ENCODE peak calls at places on chromosomes 13 and 19, in five cellular contexts. One of them, this sample, is unnamed.

GRCh38 chr13:75402787-75403186 is 79.2 kb downstream of the TBC1D4 start:
- DNase-seq in stimulated activated CD8-positive, alpha-beta memory T cell treated with anti-CD3 and anti-CD28 coated beads, Interleukin-4, amount 100 ng/mL, for 1 hour: no peak
- DNase-seq in cardiac fibroblast: no peak
- DNase-seq in heart right ventricle: peak
- DNase-seq in T-cell: no peak
- DNase-seq in this sample: no peak

GRCh38 chr13:53683146-53683545 is 654.5 kb downstream of the OLFM4 start:
- DNase-seq in stimulated activated CD8-positive, alpha-beta memory T cell treated with anti-CD3 and anti-CD28 coated beads, Interleukin-4, amount 100 ng/mL, for 1 hour: no peak
- DNase-seq in cardiac fibroblast: no peak
- DNase-seq in heart right ventricle: no peak
- DNase-seq in T-cell: no peak
- DNase-seq in this sample: no peak

GRCh38 chr19:44451687-44452086 is 3.4 kb upstream of the ZNF229 start:
- DNase-seq in stimulated activated CD8-positive, alpha-beta memory T cell treated with anti-CD3 and anti-CD28 coated beads, Interleukin-4, amount 100 ng/mL, for 1 hour: no peak
- DNase-seq in cardiac fibroblast: no peak
- DNase-seq in heart right ventricle: no peak
- DNase-seq in T-cell: no peak
- DNase-seq in this sample: no peak

GRCh38 chr13:50131998-50132936 is 117.0 kb downstream of the KCNRG start:
- DNase-seq in stimulated activated CD8-positive, alpha-beta memory T cell treated with anti-CD3 and anti-CD28 coated beads, Interleukin-4, amount 100 ng/mL, for 1 hour: no peak
- DNase-seq in cardiac fibroblast: no peak
- DNase-seq in heart right ventricle: no peak
- DNase-seq in T-cell: no peak
- DNase-seq in this sample: no peak

GRCh38 chr13:112587359-112587766 is 590 bp downstream of the TUBGCP3 start:
- DNase-seq in stimulated activated CD8-positive, alpha-beta memory T cell treated with anti-CD3 and anti-CD28 coated beads, Interleukin-4, amount 100 ng/mL, for 1 hour: peak
- DNase-seq in cardiac fibroblast: peak
- DNase-seq in heart right ventricle: peak
- DNase-seq in T-cell: peak
- DNase-seq in this sample: peak

GRCh38 chr13:29844441-29844840 is 6.0 kb downstream of the UBL3 start:
- DNase-seq in stimulated activated CD8-positive, alpha-beta memory T cell treated with anti-CD3 and anti-CD28 coated beads, Interleukin-4, amount 100 ng/mL, for 1 hour: no peak
- DNase-seq in cardiac fibroblast: no peak
- DNase-seq in heart right ventricle: no peak
- DNase-seq in T-cell: no peak
- DNase-seq in this sample: peak

GRCh38 chr13:24071423-24072075 is 89.0 kb upstream of the SPATA13 start:
- DNase-seq in stimulated activated CD8-positive, alpha-beta memory T cell treated with anti-CD3 and anti-CD28 coated beads, Interleukin-4, amount 100 ng/mL, for 1 hour: no peak
- DNase-seq in cardiac fibroblast: peak
- DNase-seq in heart right ventricle: no peak
- DNase-seq in T-cell: no peak
- DNase-seq in this sample: no peak

GRCh38 chr19:41753936-41754529 is 1.3 kb upstream of the CEACAM6 start:
- DNase-seq in stimulated activated CD8-positive, alpha-beta memory T cell treated with anti-CD3 and anti-CD28 coated beads, Interleukin-4, amount 100 ng/mL, for 1 hour: peak
- DNase-seq in cardiac fibroblast: peak
- DNase-seq in heart right ventricle: peak
- DNase-seq in T-cell: peak
- DNase-seq in this sample: peak

GRCh38 chr19:1469936-1470863 is 8.8 kb downstream of the C19orf25 start:
- DNase-seq in stimulated activated CD8-positive, alpha-beta memory T cell treated with anti-CD3 and anti-CD28 coated beads, Interleukin-4, amount 100 ng/mL, for 1 hour: no peak
- DNase-seq in cardiac fibroblast: no peak
- DNase-seq in heart right ventricle: peak
- DNase-seq in T-cell: peak
- DNase-seq in this sample: no peak

GRCh38 chr19:16957151-16957662 is 68.4 kb downstream of the F2RL3 start:
- DNase-seq in stimulated activated CD8-positive, alpha-beta memory T cell treated with anti-CD3 and anti-CD28 coated beads, Interleukin-4, amount 100 ng/mL, for 1 hour: no peak
- DNase-seq in cardiac fibroblast: peak
- DNase-seq in heart right ventricle: no peak
- DNase-seq in T-cell: no peak
- DNase-seq in this sample: no peak

GRCh38 chr19:35232912-35233311 is 4.4 kb upstream of the FAM187B start:
- DNase-seq in stimulated activated CD8-positive, alpha-beta memory T cell treated with anti-CD3 and anti-CD28 coated beads, Interleukin-4, amount 100 ng/mL, for 1 hour: no peak
- DNase-seq in cardiac fibroblast: no peak
- DNase-seq in heart right ventricle: no peak
- DNase-seq in T-cell: no peak
- DNase-seq in this sample: no peak

GRCh38 chr19:6101291-6101690 is 9.0 kb downstream of the RFX2 start:
- DNase-seq in stimulated activated CD8-positive, alpha-beta memory T cell treated with anti-CD3 and anti-CD28 coated beads, Interleukin-4, amount 100 ng/mL, for 1 hour: no peak
- DNase-seq in cardiac fibroblast: no peak
- DNase-seq in heart right ventricle: no peak
- DNase-seq in T-cell: no peak
- DNase-seq in this sample: no peak

GRCh38 chr13:110301606-110302131 is 5.3 kb downstream of the COL4A1 start:
- DNase-seq in stimulated activated CD8-positive, alpha-beta memory T cell treated with anti-CD3 and anti-CD28 coated beads, Interleukin-4, amount 100 ng/mL, for 1 hour: no peak
- DNase-seq in cardiac fibroblast: peak
- DNase-seq in heart right ventricle: no peak
- DNase-seq in T-cell: no peak
- DNase-seq in this sample: peak

GRCh38 chr13:41458187-41458938 is 1.0 kb downstream of the RGCC start:
- DNase-seq in stimulated activated CD8-positive, alpha-beta memory T cell treated with anti-CD3 and anti-CD28 coated beads, Interleukin-4, amount 100 ng/mL, for 1 hour: no peak
- DNase-seq in cardiac fibroblast: no peak
- DNase-seq in heart right ventricle: no peak
- DNase-seq in T-cell: peak
- DNase-seq in this sample: no peak

GRCh38 chr19:18233224-18233825 is 7.1 kb upstream of the PDE4C start:
- DNase-seq in stimulated activated CD8-positive, alpha-beta memory T cell treated with anti-CD3 and anti-CD28 coated beads, Interleukin-4, amount 100 ng/mL, for 1 hour: no peak
- DNase-seq in cardiac fibroblast: peak
- DNase-seq in heart right ventricle: no peak
- DNase-seq in T-cell: no peak
- DNase-seq in this sample: peak

GRCh38 chr19:34555447-34555846 is 73.9 kb downstream of the WTIP start:
- DNase-seq in stimulated activated CD8-positive, alpha-beta memory T cell treated with anti-CD3 and anti-CD28 coated beads, Interleukin-4, amount 100 ng/mL, for 1 hour: no peak
- DNase-seq in cardiac fibroblast: peak
- DNase-seq in heart right ventricle: no peak
- DNase-seq in T-cell: no peak
- DNase-seq in this sample: no peak

GRCh38 chr19:29256516-29256915 is 43.6 kb upstream of the UQCRFS1 start:
- DNase-seq in stimulated activated CD8-positive, alpha-beta memory T cell treated with anti-CD3 and anti-CD28 coated beads, Interleukin-4, amount 100 ng/mL, for 1 hour: no peak
- DNase-seq in cardiac fibroblast: no peak
- DNase-seq in heart right ventricle: no peak
- DNase-seq in T-cell: no peak
- DNase-seq in this sample: no peak

GRCh38 chr13:67146523-67147130 is 83.5 kb downstream of the PCDH9 start:
- DNase-seq in stimulated activated CD8-positive, alpha-beta memory T cell treated with anti-CD3 and anti-CD28 coated beads, Interleukin-4, amount 100 ng/mL, for 1 hour: no peak
- DNase-seq in cardiac fibroblast: peak
- DNase-seq in heart right ventricle: no peak
- DNase-seq in T-cell: no peak
- DNase-seq in this sample: no peak

GRCh38 chr13:39809466-39809865 is 154.0 kb downstream of the COG6 start:
- DNase-seq in stimulated activated CD8-positive, alpha-beta memory T cell treated with anti-CD3 and anti-CD28 coated beads, Interleukin-4, amount 100 ng/mL, for 1 hour: no peak
- DNase-seq in cardiac fibroblast: no peak
- DNase-seq in heart right ventricle: no peak
- DNase-seq in T-cell: no peak
- DNase-seq in this sample: no peak

GRCh38 chr19:17915940-17916593 is 16.7 kb upstream of the CCDC124 start:
- DNase-seq in stimulated activated CD8-positive, alpha-beta memory T cell treated with anti-CD3 and anti-CD28 coated beads, Interleukin-4, amount 100 ng/mL, for 1 hour: no peak
- DNase-seq in cardiac fibroblast: no peak
- DNase-seq in heart right ventricle: no peak
- DNase-seq in T-cell: no peak
- DNase-seq in this sample: no peak

GRCh38 chr13:66563076-66563475 is 667.1 kb downstream of the PCDH9 start:
- DNase-seq in stimulated activated CD8-positive, alpha-beta memory T cell treated with anti-CD3 and anti-CD28 coated beads, Interleukin-4, amount 100 ng/mL, for 1 hour: no peak
- DNase-seq in cardiac fibroblast: no peak
- DNase-seq in heart right ventricle: no peak
- DNase-seq in T-cell: no peak
- DNase-seq in this sample: no peak

GRCh38 chr13:96539791-96540190 is 449.9 kb downstream of the HS6ST3 start:
- DNase-seq in stimulated activated CD8-positive, alpha-beta memory T cell treated with anti-CD3 and anti-CD28 coated beads, Interleukin-4, amount 100 ng/mL, for 1 hour: no peak
- DNase-seq in cardiac fibroblast: no peak
- DNase-seq in heart right ventricle: no peak
- DNase-seq in T-cell: no peak
- DNase-seq in this sample: no peak

GRCh38 chr19:37304884-37305255 is 66.0 kb upstream of the ZNF527 start:
- DNase-seq in stimulated activated CD8-positive, alpha-beta memory T cell treated with anti-CD3 and anti-CD28 coated beads, Interleukin-4, amount 100 ng/mL, for 1 hour: no peak
- DNase-seq in cardiac fibroblast: no peak
- DNase-seq in heart right ventricle: no peak
- DNase-seq in T-cell: no peak
- DNase-seq in this sample: no peak

GRCh38 chr19:39696418-39696817 is 7.9 kb upstream of the LGALS14 start:
- DNase-seq in stimulated activated CD8-positive, alpha-beta memory T cell treated with anti-CD3 and anti-CD28 coated beads, Interleukin-4, amount 100 ng/mL, for 1 hour: no peak
- DNase-seq in cardiac fibroblast: no peak
- DNase-seq in heart right ventricle: no peak
- DNase-seq in T-cell: no peak
- DNase-seq in this sample: no peak

GRCh38 chr19:19381007-19381926 is 24.2 kb upstream of the GATAD2A start:
- DNase-seq in stimulated activated CD8-positive, alpha-beta memory T cell treated with anti-CD3 and anti-CD28 coated beads, Interleukin-4, amount 100 ng/mL, for 1 hour: no peak
- DNase-seq in cardiac fibroblast: no peak
- DNase-seq in heart right ventricle: no peak
- DNase-seq in T-cell: no peak
- DNase-seq in this sample: no peak

GRCh38 chr13:79227418-79227817 is 178.6 kb downstream of the RBM26 start:
- DNase-seq in stimulated activated CD8-positive, alpha-beta memory T cell treated with anti-CD3 and anti-CD28 coated beads, Interleukin-4, amount 100 ng/mL, for 1 hour: no peak
- DNase-seq in cardiac fibroblast: no peak
- DNase-seq in heart right ventricle: no peak
- DNase-seq in T-cell: no peak
- DNase-seq in this sample: no peak

GRCh38 chr19:6947745-6948144 is 60.4 kb downstream of the ADGRE1 start:
- DNase-seq in stimulated activated CD8-positive, alpha-beta memory T cell treated with anti-CD3 and anti-CD28 coated beads, Interleukin-4, amount 100 ng/mL, for 1 hour: no peak
- DNase-seq in cardiac fibroblast: peak
- DNase-seq in heart right ventricle: no peak
- DNase-seq in T-cell: no peak
- DNase-seq in this sample: peak

GRCh38 chr13:72886272-72887062 is 104.5 kb downstream of the PIBF1 start:
- DNase-seq in stimulated activated CD8-positive, alpha-beta memory T cell treated with anti-CD3 and anti-CD28 coated beads, Interleukin-4, amount 100 ng/mL, for 1 hour: no peak
- DNase-seq in cardiac fibroblast: peak
- DNase-seq in heart right ventricle: no peak
- DNase-seq in T-cell: no peak
- DNase-seq in this sample: peak